ENCODE peak calls at places on chromosomes 4 and X, in ten cellular contexts. One of them, this sample, is unnamed.

GRCh38 chrX:104318330-104319009 is 63.7 kb upstream of the ESX1 start:
- DNase-seq in PC-9: peak
- DNase-seq in AG09309: no peak
- DNase-seq in psoas muscle: no peak
- DNase-seq in cardiac fibroblast: peak
- DNase-seq in RWPE1: peak
- DNase-seq in upper lobe of left lung: no peak
- DNase-seq in colonic mucosa: peak
- DNase-seq in endothelial cell: no peak
- DNase-seq in tibial nerve: no peak
- DNase-seq in this sample: no peak

GRCh38 chrX:39883664-39884063 is 214.1 kb downstream of the BCOR start:
- DNase-seq in PC-9: no peak
- DNase-seq in AG09309: no peak
- DNase-seq in psoas muscle: no peak
- DNase-seq in cardiac fibroblast: no peak
- DNase-seq in RWPE1: no peak
- DNase-seq in upper lobe of left lung: no peak
- DNase-seq in colonic mucosa: no peak
- DNase-seq in endothelial cell: no peak
- DNase-seq in tibial nerve: no peak
- DNase-seq in this sample: no peak

GRCh38 chr4:34850983-34851382 is 1393.3 kb downstream of the ARAP2 start:
- DNase-seq in PC-9: no peak
- DNase-seq in AG09309: no peak
- DNase-seq in psoas muscle: no peak
- DNase-seq in cardiac fibroblast: no peak
- DNase-seq in RWPE1: no peak
- DNase-seq in upper lobe of left lung: no peak
- DNase-seq in colonic mucosa: no peak
- DNase-seq in endothelial cell: no peak
- DNase-seq in tibial nerve: no peak
- DNase-seq in this sample: no peak

GRCh38 chr4:118099106-118099505 is 64.8 kb downstream of the NDST3 start:
- DNase-seq in PC-9: no peak
- DNase-seq in AG09309: no peak
- DNase-seq in psoas muscle: no peak
- DNase-seq in cardiac fibroblast: no peak
- DNase-seq in RWPE1: no peak
- DNase-seq in upper lobe of left lung: no peak
- DNase-seq in colonic mucosa: no peak
- DNase-seq in endothelial cell: no peak
- DNase-seq in tibial nerve: no peak
- DNase-seq in this sample: no peak

GRCh38 chrX:55342533-55343501 is 78.1 kb upstream of the PAGE3 start:
- DNase-seq in PC-9: no peak
- DNase-seq in AG09309: no peak
- DNase-seq in psoas muscle: no peak
- DNase-seq in cardiac fibroblast: peak
- DNase-seq in RWPE1: peak
- DNase-seq in upper lobe of left lung: no peak
- DNase-seq in colonic mucosa: peak
- DNase-seq in endothelial cell: no peak
- DNase-seq in tibial nerve: peak
- DNase-seq in this sample: no peak

GRCh38 chrX:15151267-15152196 is 118.4 kb downstream of the ASB9 start:
- DNase-seq in PC-9: no peak
- DNase-seq in AG09309: no peak
- DNase-seq in psoas muscle: no peak
- DNase-seq in cardiac fibroblast: no peak
- DNase-seq in RWPE1: peak
- DNase-seq in upper lobe of left lung: no peak
- DNase-seq in colonic mucosa: no peak
- DNase-seq in endothelial cell: no peak
- DNase-seq in tibial nerve: no peak
- DNase-seq in this sample: no peak

GRCh38 chr4:147994491-147995385 is 262.9 kb downstream of the ARHGAP10 start:
- DNase-seq in PC-9: no peak
- DNase-seq in AG09309: no peak
- DNase-seq in psoas muscle: no peak
- DNase-seq in cardiac fibroblast: peak
- DNase-seq in RWPE1: no peak
- DNase-seq in upper lobe of left lung: no peak
- DNase-seq in colonic mucosa: no peak
- DNase-seq in endothelial cell: no peak
- DNase-seq in tibial nerve: no peak
- DNase-seq in this sample: peak

GRCh38 chrX:109874548-109874947 is 128.4 kb upstream of the TMEM164 start:
- DNase-seq in PC-9: no peak
- DNase-seq in AG09309: no peak
- DNase-seq in psoas muscle: no peak
- DNase-seq in cardiac fibroblast: no peak
- DNase-seq in RWPE1: no peak
- DNase-seq in upper lobe of left lung: no peak
- DNase-seq in colonic mucosa: no peak
- DNase-seq in endothelial cell: no peak
- DNase-seq in tibial nerve: no peak
- DNase-seq in this sample: no peak

GRCh38 chr4:163343604-163344146 is at the start of gene NPY5R:
- DNase-seq in PC-9: no peak
- DNase-seq in AG09309: no peak
- DNase-seq in psoas muscle: no peak
- DNase-seq in cardiac fibroblast: no peak
- DNase-seq in RWPE1: no peak
- DNase-seq in upper lobe of left lung: no peak
- DNase-seq in colonic mucosa: no peak
- DNase-seq in endothelial cell: peak
- DNase-seq in tibial nerve: no peak
- DNase-seq in this sample: no peak

GRCh38 chrX:85504381-85504780 is 124.9 kb upstream of the POF1B start:
- DNase-seq in PC-9: no peak
- DNase-seq in AG09309: no peak
- DNase-seq in psoas muscle: no peak
- DNase-seq in cardiac fibroblast: no peak
- DNase-seq in RWPE1: no peak
- DNase-seq in upper lobe of left lung: no peak
- DNase-seq in colonic mucosa: no peak
- DNase-seq in endothelial cell: no peak
- DNase-seq in tibial nerve: no peak
- DNase-seq in this sample: no peak

GRCh38 chr4:175536852-175537453 is 275.1 kb downstream of the GPM6A start:
- DNase-seq in PC-9: peak
- DNase-seq in AG09309: peak
- DNase-seq in psoas muscle: no peak
- DNase-seq in cardiac fibroblast: peak
- DNase-seq in RWPE1: peak
- DNase-seq in upper lobe of left lung: no peak
- DNase-seq in colonic mucosa: no peak
- DNase-seq in endothelial cell: peak
- DNase-seq in tibial nerve: no peak
- DNase-seq in this sample: no peak

GRCh38 chrX:153703036-153703370 is 15.3 kb downstream of the SLC6A8 start:
- DNase-seq in PC-9: no peak
- DNase-seq in AG09309: no peak
- DNase-seq in psoas muscle: peak
- DNase-seq in cardiac fibroblast: peak
- DNase-seq in RWPE1: no peak
- DNase-seq in upper lobe of left lung: peak
- DNase-seq in colonic mucosa: peak
- DNase-seq in endothelial cell: no peak
- DNase-seq in tibial nerve: no peak
- DNase-seq in this sample: no peak

GRCh38 chrX:111086521-111087127 is 9.4 kb upstream of the PAK3 start:
- DNase-seq in PC-9: no peak
- DNase-seq in AG09309: no peak
- DNase-seq in psoas muscle: no peak
- DNase-seq in cardiac fibroblast: no peak
- DNase-seq in RWPE1: no peak
- DNase-seq in upper lobe of left lung: no peak
- DNase-seq in colonic mucosa: no peak
- DNase-seq in endothelial cell: no peak
- DNase-seq in tibial nerve: no peak
- DNase-seq in this sample: no peak

GRCh38 chrX:21740329-21741274 is 17.3 kb downstream of the SMPX start:
- DNase-seq in PC-9: no peak
- DNase-seq in AG09309: no peak
- DNase-seq in psoas muscle: peak
- DNase-seq in cardiac fibroblast: no peak
- DNase-seq in RWPE1: no peak
- DNase-seq in upper lobe of left lung: no peak
- DNase-seq in colonic mucosa: peak
- DNase-seq in endothelial cell: no peak
- DNase-seq in tibial nerve: peak
- DNase-seq in this sample: no peak

GRCh38 chrX:121322159-121322558 is 274.7 kb downstream of the GLUD2 start:
- DNase-seq in PC-9: no peak
- DNase-seq in AG09309: no peak
- DNase-seq in psoas muscle: no peak
- DNase-seq in cardiac fibroblast: no peak
- DNase-seq in RWPE1: peak
- DNase-seq in upper lobe of left lung: no peak
- DNase-seq in colonic mucosa: no peak
- DNase-seq in endothelial cell: no peak
- DNase-seq in tibial nerve: no peak
- DNase-seq in this sample: no peak
- TF ChIP-seq CTCF in PC-9: peak
- TF ChIP-seq CTCF in AG09309: no peak
- TF ChIP-seq CTCF in psoas muscle: no peak
- TF ChIP-seq CTCF in cardiac fibroblast: no peak
- TF ChIP-seq CTCF in RWPE1: no peak
- TF ChIP-seq CTCF in upper lobe of left lung: no peak
- TF ChIP-seq CTCF in colonic mucosa: no peak
- TF ChIP-seq CTCF in endothelial cell: no peak
- TF ChIP-seq CTCF in tibial nerve: no peak
- TF ChIP-seq CTCF in this sample: peak

DNA sequence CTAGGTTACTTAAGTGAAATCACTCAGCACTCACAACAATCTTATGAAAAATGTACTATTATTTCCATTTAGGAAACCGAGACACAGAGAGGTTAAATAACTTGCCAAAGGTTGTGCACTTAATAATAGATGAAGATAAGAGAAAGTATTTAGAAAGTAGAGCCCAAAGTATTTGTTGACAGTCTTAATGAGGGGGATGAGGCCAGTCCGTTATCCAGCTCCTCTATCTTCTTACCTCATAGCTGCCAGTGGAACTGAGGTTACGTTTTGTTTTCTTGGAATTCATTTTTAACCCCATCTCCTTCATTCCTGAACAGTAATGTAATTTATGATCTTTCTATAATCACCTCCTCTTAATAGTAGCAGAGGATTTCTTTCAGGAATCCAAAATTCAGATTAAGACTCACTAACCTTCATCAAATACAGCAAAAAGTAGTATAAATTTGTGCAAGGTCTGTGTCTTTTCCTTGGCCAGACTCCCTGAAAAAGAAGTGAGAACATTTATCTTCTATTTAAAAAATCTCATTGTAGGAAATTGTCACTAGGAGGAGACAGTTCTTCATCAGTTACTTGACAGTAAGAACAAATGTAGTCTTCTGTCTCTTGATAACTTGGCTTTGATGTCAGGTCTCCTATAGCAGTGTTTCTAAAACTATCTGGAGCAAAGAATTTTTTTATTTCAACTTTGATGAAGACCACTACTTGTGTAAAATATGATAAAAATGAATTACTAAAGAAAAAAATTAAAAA is 35.5 kb downstream of the F8 start:
- DNase-seq in PC-9: no peak
- DNase-seq in AG09309: no peak
- DNase-seq in psoas muscle: no peak
- DNase-seq in cardiac fibroblast: peak
- DNase-seq in RWPE1: no peak
- DNase-seq in upper lobe of left lung: no peak
- DNase-seq in colonic mucosa: no peak
- DNase-seq in endothelial cell: no peak
- DNase-seq in tibial nerve: no peak
- DNase-seq in this sample: no peak
- TF ChIP-seq CTCF in PC-9: no peak
- TF ChIP-seq CTCF in AG09309: no peak
- TF ChIP-seq CTCF in psoas muscle: no peak
- TF ChIP-seq CTCF in cardiac fibroblast: no peak
- TF ChIP-seq CTCF in RWPE1: peak
- TF ChIP-seq CTCF in upper lobe of left lung: no peak
- TF ChIP-seq CTCF in colonic mucosa: no peak
- TF ChIP-seq CTCF in endothelial cell: no peak
- TF ChIP-seq CTCF in tibial nerve: no peak
- TF ChIP-seq CTCF in this sample: no peak

GRCh38 chrX:24520472-24520871 is 55.4 kb downstream of the PDK3 start:
- DNase-seq in PC-9: no peak
- DNase-seq in AG09309: no peak
- DNase-seq in psoas muscle: no peak
- DNase-seq in cardiac fibroblast: no peak
- DNase-seq in RWPE1: no peak
- DNase-seq in upper lobe of left lung: no peak
- DNase-seq in colonic mucosa: no peak
- DNase-seq in endothelial cell: no peak
- DNase-seq in tibial nerve: no peak
- DNase-seq in this sample: no peak

GRCh38 chrX:24513416-24513815 is 48.3 kb downstream of the PDK3 start:
- DNase-seq in PC-9: no peak
- DNase-seq in AG09309: no peak
- DNase-seq in psoas muscle: no peak
- DNase-seq in cardiac fibroblast: no peak
- DNase-seq in RWPE1: no peak
- DNase-seq in upper lobe of left lung: no peak
- DNase-seq in colonic mucosa: no peak
- DNase-seq in endothelial cell: no peak
- DNase-seq in tibial nerve: no peak
- DNase-seq in this sample: no peak

DNA sequence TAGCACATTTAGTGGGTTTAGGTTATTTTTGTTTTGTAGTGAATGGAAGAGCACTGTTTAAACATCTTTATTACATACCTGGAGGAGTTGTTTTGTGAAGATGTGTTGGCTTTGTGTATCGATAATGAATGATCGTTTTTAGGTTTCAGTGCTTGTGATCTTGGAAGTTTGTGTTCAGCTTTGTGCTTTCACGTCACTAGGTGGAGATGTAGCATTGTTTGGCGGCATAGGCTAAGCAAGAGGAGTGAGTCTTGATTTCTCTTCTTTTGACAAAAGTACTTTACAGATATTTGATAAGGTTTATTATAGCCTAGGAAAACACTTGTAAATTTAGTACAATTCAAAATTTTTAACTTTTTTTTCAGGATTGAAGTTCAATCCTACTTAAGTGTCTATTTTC is 50.4 kb downstream of the PDK3 start:
- DNase-seq in PC-9: no peak
- DNase-seq in AG09309: no peak
- DNase-seq in psoas muscle: no peak
- DNase-seq in cardiac fibroblast: peak
- DNase-seq in RWPE1: no peak
- DNase-seq in upper lobe of left lung: no peak
- DNase-seq in colonic mucosa: no peak
- DNase-seq in endothelial cell: no peak
- DNase-seq in tibial nerve: no peak
- DNase-seq in this sample: no peak
- TF ChIP-seq CTCF in PC-9: peak
- TF ChIP-seq CTCF in AG09309: no peak
- TF ChIP-seq CTCF in psoas muscle: peak
- TF ChIP-seq CTCF in cardiac fibroblast: no peak
- TF ChIP-seq CTCF in RWPE1: no peak
- TF ChIP-seq CTCF in upper lobe of left lung: no peak
- TF ChIP-seq CTCF in colonic mucosa: no peak
- TF ChIP-seq CTCF in endothelial cell: no peak
- TF ChIP-seq CTCF in tibial nerve: peak
- TF ChIP-seq CTCF in this sample: peak

GRCh38 chr4:40307627-40308497 is 27.3 kb upstream of the CHRNA9 start:
- DNase-seq in PC-9: no peak
- DNase-seq in AG09309: no peak
- DNase-seq in psoas muscle: no peak
- DNase-seq in cardiac fibroblast: no peak
- DNase-seq in RWPE1: no peak
- DNase-seq in upper lobe of left lung: peak
- DNase-seq in colonic mucosa: peak
- DNase-seq in endothelial cell: no peak
- DNase-seq in tibial nerve: peak
- DNase-seq in this sample: no peak
- TF ChIP-seq CTCF in PC-9: no peak
- TF ChIP-seq CTCF in AG09309: no peak
- TF ChIP-seq CTCF in psoas muscle: no peak
- TF ChIP-seq CTCF in cardiac fibroblast: no peak
- TF ChIP-seq CTCF in RWPE1: no peak
- TF ChIP-seq CTCF in upper lobe of left lung: no peak
- TF ChIP-seq CTCF in colonic mucosa: no peak
- TF ChIP-seq CTCF in endothelial cell: no peak
- TF ChIP-seq CTCF in tibial nerve: no peak
- TF ChIP-seq CTCF in this sample: no peak

This sample was measured in D721Med.